ENCODE peak calls at places on chromosomes 16 and 17, in ten cellular contexts. Q is heart left ventricle, M is lung, U is cardiac muscle cell, G is tibial artery, B is body of pancreas, N is Peyer's patch, V is hepatocyte, K is testis, S is ascending aorta. Y is an unnamed sample.

GRCh38 chr17:68514809-68515208 is 2.6 kb downstream of the PRKAR1A start:
- DNase-seq in Q (no peak), M (no peak), U (no peak), G (no peak), B (no peak), N (no peak), V (peak), K (no peak), S (no peak), Y (no peak)

GRCh38 chr16:86363836-86364618 is 146.3 kb upstream of the FOXF1 start:
- DNase-seq in Q (no peak), M (no peak), U (peak), G (no peak), B (no peak), N (no peak), V (peak), K (no peak), S (no peak), Y (no peak)

GRCh38 chr17:82787081-82787848 is 35.4 kb downstream of the TBCD start:
- DNase-seq in Q (no peak), M (no peak), U (no peak), G (peak), B (no peak), N (no peak), V (no peak), K (no peak), S (no peak), Y (no peak)

GRCh38 chr17:80544655-80545498 is at the start of gene RPTOR:
- DNase-seq in Q (peak), M (peak), U (peak), G (peak), B (peak), N (peak), V (peak), K (peak), S (peak), Y (peak)

GRCh38 chr16:85366031-85366763 is 246.9 kb upstream of the GSE1 start:
- DNase-seq in Q (no peak), M (no peak), U (peak), G (no peak), B (no peak), N (no peak), V (no peak), K (no peak), S (no peak), Y (no peak)

GRCh38 chr17:185445-186138 is 4.1 kb upstream of the DOC2B start:
- DNase-seq in Q (no peak), M (no peak), U (no peak), G (no peak), B (no peak), N (no peak), V (no peak), K (no peak), S (no peak), Y (no peak)

GRCh38 chr17:8221663-8222379 is 11.4 kb upstream of the AURKB start:
- DNase-seq in Q (peak), M (peak), U (peak), G (peak), B (peak), N (peak), V (peak), K (peak), S (peak), Y (peak)

GRCh38 chr16:53213542-53213941 is 158.8 kb downstream of the CHD9 start:
- DNase-seq in Q (no peak), M (no peak), U (no peak), G (no peak), B (no peak), N (no peak), V (no peak), K (no peak), S (no peak), Y (no peak)

GRCh38 chr16:69830146-69830533 is 68.0 kb downstream of the WWP2 start:
- DNase-seq in Q (no peak), M (no peak), U (no peak), G (no peak), B (no peak), N (no peak), V (no peak), K (no peak), S (no peak), Y (no peak)

GRCh38 chr16:17408955-17409441 is 61.8 kb downstream of the XYLT1 start:
- DNase-seq in Q (no peak), M (no peak), U (no peak), G (no peak), B (no peak), N (no peak), V (no peak), K (no peak), S (no peak), Y (no peak)

GRCh38 chr17:36131931-36132330 is 28.3 kb downstream of the CCL4 start:
- DNase-seq in Q (no peak), M (no peak), U (no peak), G (no peak), B (no peak), N (no peak), V (no peak), K (no peak), S (no peak), Y (no peak)

GRCh38 chr17:67608691-67609090 is 109.0 kb upstream of the NOL11 start:
- DNase-seq in Q (no peak), M (no peak), U (no peak), G (no peak), B (no peak), N (no peak), V (no peak), K (no peak), S (no peak), Y (no peak)

GRCh38 chr17:7883781-7884386 is 4.7 kb upstream of the CHD3 start:
- DNase-seq in Q (no peak), M (no peak), U (no peak), G (no peak), B (no peak), N (no peak), V (peak), K (no peak), S (no peak), Y (peak)

GRCh38 chr16:88691924-88692560 is 5.7 kb upstream of the SNAI3 start:
- DNase-seq in Q (peak), M (peak), U (no peak), G (no peak), B (no peak), N (peak), V (no peak), K (no peak), S (no peak), Y (no peak)

GRCh38 chr16:88064011-88064888 is 113.0 kb downstream of the BANP start:
- DNase-seq in Q (peak), M (no peak), U (no peak), G (no peak), B (no peak), N (no peak), V (no peak), K (no peak), S (no peak), Y (no peak)

GRCh38 chr16:83930730-83931500 is 22.1 kb upstream of the OSGIN1 start:
- DNase-seq in Q (no peak), M (no peak), U (no peak), G (no peak), B (no peak), N (no peak), V (no peak), K (no peak), S (no peak), Y (no peak)

GRCh38 chr17:57995076-57995956 is 7.3 kb upstream of the VEZF1 start:
- DNase-seq in Q (no peak), M (peak), U (peak), G (peak), B (peak), N (peak), V (peak), K (peak), S (peak), Y (peak)

GRCh38 chr17:4118095-4118743 is 24.6 kb downstream of the ZZEF1 start:
- DNase-seq in Q (no peak), M (no peak), U (no peak), G (no peak), B (no peak), N (no peak), V (no peak), K (no peak), S (no peak), Y (no peak)

GRCh38 chr16:80300876-80301275 is 239.9 kb upstream of the DYNLRB2 start:
- DNase-seq in Q (no peak), M (no peak), U (peak), G (no peak), B (no peak), N (no peak), V (no peak), K (no peak), S (no peak), Y (no peak)

GRCh38 chr17:65723356-65723928 is 162.0 kb upstream of the AXIN2 start:
- DNase-seq in Q (no peak), M (no peak), U (no peak), G (no peak), B (no peak), N (no peak), V (no peak), K (no peak), S (no peak), Y (no peak)

GRCh38 chr16:85392756-85393673 is 220.1 kb upstream of the GSE1 start:
- DNase-seq in Q (peak), M (no peak), U (no peak), G (peak), B (no peak), N (no peak), V (no peak), K (peak), S (peak), Y (no peak)

GRCh38 chr16:57617604-57618111 is 10.8 kb upstream of the ADGRG1 start:
- DNase-seq in Q (peak), M (no peak), U (no peak), G (peak), B (peak), N (no peak), V (no peak), K (no peak), S (peak), Y (peak)

GRCh38 chr17:7982666-7983065 is 19.7 kb upstream of the GUCY2D start:
- DNase-seq in Q (no peak), M (no peak), U (peak), G (no peak), B (no peak), N (no peak), V (no peak), K (no peak), S (peak), Y (no peak)

GRCh38 chr17:59329558-59330313 is 1.7 kb upstream of the YPEL2 start:
- DNase-seq in Q (no peak), M (peak), U (peak), G (peak), B (peak), N (peak), V (peak), K (peak), S (peak), Y (peak)

GRCh38 chr16:20826039-20826566 is 19.8 kb downstream of the REXO5 start:
- DNase-seq in Q (no peak), M (no peak), U (no peak), G (no peak), B (peak), N (no peak), V (peak), K (no peak), S (no peak), Y (no peak)

GRCh38 chr16:1471569-1472194 is 3.1 kb downstream of the CLCN7 start:
- DNase-seq in Q (no peak), M (no peak), U (no peak), G (no peak), B (no peak), N (no peak), V (no peak), K (no peak), S (no peak), Y (no peak)

DNA sequence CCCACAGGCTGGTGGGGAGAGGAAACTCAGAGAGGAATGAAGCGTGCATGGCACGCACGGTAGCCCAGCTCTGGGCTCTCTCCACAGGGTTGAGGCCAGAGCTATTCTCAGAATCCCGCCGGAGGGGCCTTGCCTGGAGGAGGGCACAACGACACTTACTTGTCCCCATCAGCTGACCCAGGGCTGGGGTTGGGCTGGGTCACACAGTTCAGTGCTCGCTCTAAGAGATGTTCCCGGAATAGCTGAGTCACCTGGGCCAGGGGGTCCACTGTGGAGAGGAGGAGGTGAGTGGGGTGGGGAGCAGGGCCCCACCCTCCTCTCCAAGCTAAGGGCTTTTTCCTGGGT is 21.8 kb downstream of the SREBF1 start:
- DNase-seq in Q (no peak), M (no peak), U (peak), G (no peak), B (no peak), N (no peak), V (no peak), K (no peak), S (no peak), Y (no peak)
- H3K27ac ChIP-seq in Q (peak), M (no peak), U (no peak), G (peak), B (no peak), N (no peak), V (no peak), K (no peak), S (no peak), Y (peak)

DNA sequence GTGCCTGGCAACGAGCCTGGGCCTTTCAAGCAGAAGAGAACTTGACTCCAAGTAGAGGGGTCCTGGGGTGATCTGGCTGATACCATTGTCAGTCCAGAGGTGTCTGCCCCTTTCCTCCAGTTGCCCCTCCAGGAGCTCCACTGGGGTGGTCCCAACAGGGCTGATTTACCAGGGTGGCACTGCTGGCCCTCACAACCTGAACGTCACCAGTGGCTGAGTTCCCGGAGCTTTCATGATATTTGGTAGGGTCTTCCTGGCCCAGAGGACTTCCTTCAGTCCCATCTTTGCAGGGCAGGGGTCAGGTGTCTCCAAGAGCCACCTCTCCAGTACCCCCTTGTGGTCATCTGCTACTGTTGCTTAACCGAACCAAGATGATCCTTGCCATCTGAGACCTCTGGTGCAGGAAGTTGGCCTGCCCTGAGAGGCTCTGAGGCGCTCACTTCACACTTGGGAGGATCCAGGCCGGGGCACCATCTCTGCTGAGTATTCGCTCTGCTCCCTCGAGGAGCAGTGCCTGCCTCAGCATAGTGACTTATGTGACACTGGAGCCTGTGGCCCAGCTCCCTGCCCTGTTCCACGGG is 3.5 kb downstream of the LIMD2 start:
- DNase-seq in Q (no peak), M (no peak), U (peak), G (no peak), B (peak), N (peak), V (no peak), K (peak), S (no peak), Y (no peak)
- TF ChIP-seq CTCF in Q (no peak), M (no peak), U (peak), G (no peak), B (peak), N (peak), V (peak), K (peak), S (peak), Y (no peak)

GRCh38 chr17:48563867-48564199 is 14.3 kb downstream of the HOXB4 start:
- DNase-seq in Q (no peak), M (no peak), U (no peak), G (no peak), B (no peak), N (no peak), V (no peak), K (no peak), S (no peak), Y (no peak)
- H3K4me3 ChIP-seq in Q (peak), M (no peak), U (peak), G (peak), B (no peak), N (peak), V (peak), K (peak), S (peak), Y (peak)

GRCh38 chr16:30756781-30757100 is 5.1 kb downstream of the CFAP119 start:
- DNase-seq in Q (no peak), M (no peak), U (no peak), G (no peak), B (no peak), N (no peak), V (no peak), K (no peak), S (no peak), Y (peak)
- H3K27ac ChIP-seq in Q (no peak), M (no peak), U (no peak), G (no peak), B (no peak), N (no peak), V (no peak), K (no peak), S (no peak), Y (no peak)

Y was measured in coronary artery.